ENCODE peak calls at places on chromosomes 4 and X, in nine cellular contexts. One of them, this sample, is unnamed. For H3K27me3, the result is how much of the 10 kb centered on the place peaks cover.

GRCh38 chr4:79576480-79576803 is 168.4 kb upstream of the GK2 start:
- DNase-seq in lung: no peak
- DNase-seq in CD8-positive, alpha-beta memory T cell: no peak
- DNase-seq in CD4-positive, alpha-beta T cell: no peak
- DNase-seq in H9: no peak
- DNase-seq in CD8-positive, alpha-beta T cell: no peak
- DNase-seq in cardiac muscle cell: peak
- DNase-seq in heart right ventricle: no peak
- DNase-seq in brain microvascular endothelial cell: peak
- DNase-seq in this sample: no peak

GRCh38 chrX:129577473-129577872 is 37.4 kb downstream of the OCRL start:
- DNase-seq in heart right ventricle: no peak
- DNase-seq in CD8-positive, alpha-beta memory T cell: no peak
- DNase-seq in brain microvascular endothelial cell: peak
- DNase-seq in H9: no peak
- DNase-seq in CD8-positive, alpha-beta T cell: no peak
- DNase-seq in cardiac muscle cell: no peak
- DNase-seq in CD4-positive, alpha-beta T cell: no peak
- DNase-seq in lung: no peak
- DNase-seq in this sample: no peak

GRCh38 chrX:70454441-70455365 is 10.1 kb downstream of the DLG3 start:
- DNase-seq in brain microvascular endothelial cell: peak
- DNase-seq in heart right ventricle: peak
- DNase-seq in H9: peak
- DNase-seq in CD4-positive, alpha-beta T cell: peak
- DNase-seq in CD8-positive, alpha-beta memory T cell: peak
- DNase-seq in lung: peak
- DNase-seq in cardiac muscle cell: peak
- DNase-seq in CD8-positive, alpha-beta T cell: peak
- DNase-seq in this sample: peak

GRCh38 chrX:114152130-114152529 is 431.8 kb upstream of the HTR2C start:
- DNase-seq in cardiac muscle cell: no peak
- DNase-seq in CD8-positive, alpha-beta T cell: no peak
- DNase-seq in heart right ventricle: no peak
- DNase-seq in brain microvascular endothelial cell: peak
- DNase-seq in lung: no peak
- DNase-seq in CD8-positive, alpha-beta memory T cell: no peak
- DNase-seq in H9: no peak
- DNase-seq in CD4-positive, alpha-beta T cell: no peak
- DNase-seq in this sample: no peak

GRCh38 chr4:40621592-40622512 is 7.8 kb downstream of the RBM47 start:
- DNase-seq in brain microvascular endothelial cell: peak
- DNase-seq in CD4-positive, alpha-beta T cell: no peak
- DNase-seq in heart right ventricle: peak
- DNase-seq in H9: peak
- DNase-seq in CD8-positive, alpha-beta memory T cell: no peak
- DNase-seq in lung: peak
- DNase-seq in CD8-positive, alpha-beta T cell: no peak
- DNase-seq in cardiac muscle cell: no peak
- DNase-seq in this sample: peak

GRCh38 chrX:10986616-10987015 is 124.5 kb upstream of the HCCS start:
- DNase-seq in H9: no peak
- DNase-seq in brain microvascular endothelial cell: no peak
- DNase-seq in CD8-positive, alpha-beta T cell: no peak
- DNase-seq in lung: no peak
- DNase-seq in heart right ventricle: no peak
- DNase-seq in CD8-positive, alpha-beta memory T cell: no peak
- DNase-seq in CD4-positive, alpha-beta T cell: no peak
- DNase-seq in cardiac muscle cell: no peak
- DNase-seq in this sample: no peak

GRCh38 chr4:89316187-89316586 is 8.6 kb upstream of the GPRIN3 start:
- DNase-seq in CD8-positive, alpha-beta T cell: no peak
- DNase-seq in CD8-positive, alpha-beta memory T cell: no peak
- DNase-seq in H9: no peak
- DNase-seq in lung: no peak
- DNase-seq in brain microvascular endothelial cell: no peak
- DNase-seq in cardiac muscle cell: no peak
- DNase-seq in CD4-positive, alpha-beta T cell: no peak
- DNase-seq in heart right ventricle: no peak
- DNase-seq in this sample: no peak

GRCh38 chr4:13980317-13980716 is 352.8 kb upstream of the BOD1L1 start:
- DNase-seq in CD4-positive, alpha-beta T cell: no peak
- DNase-seq in H9: no peak
- DNase-seq in lung: no peak
- DNase-seq in heart right ventricle: no peak
- DNase-seq in CD8-positive, alpha-beta memory T cell: no peak
- DNase-seq in cardiac muscle cell: no peak
- DNase-seq in CD8-positive, alpha-beta T cell: no peak
- DNase-seq in brain microvascular endothelial cell: peak
- DNase-seq in this sample: no peak

GRCh38 chr4:123505457-123506310 is 109.1 kb downstream of the SPRY1 start:
- DNase-seq in CD4-positive, alpha-beta T cell: no peak
- DNase-seq in brain microvascular endothelial cell: peak
- DNase-seq in cardiac muscle cell: peak
- DNase-seq in CD8-positive, alpha-beta T cell: no peak
- DNase-seq in H9: peak
- DNase-seq in heart right ventricle: peak
- DNase-seq in CD8-positive, alpha-beta memory T cell: no peak
- DNase-seq in lung: peak
- DNase-seq in this sample: peak

GRCh38 chrX:103878466-103879151 is 46.6 kb upstream of the RAB9B start:
- DNase-seq in cardiac muscle cell: peak
- DNase-seq in heart right ventricle: no peak
- DNase-seq in lung: no peak
- DNase-seq in CD8-positive, alpha-beta memory T cell: no peak
- DNase-seq in brain microvascular endothelial cell: peak
- DNase-seq in H9: no peak
- DNase-seq in CD8-positive, alpha-beta T cell: no peak
- DNase-seq in CD4-positive, alpha-beta T cell: no peak
- DNase-seq in this sample: no peak

GRCh38 chr4:139917896-139918295 is 236.1 kb downstream of the MAML3 start:
- DNase-seq in H9: no peak
- DNase-seq in brain microvascular endothelial cell: no peak
- DNase-seq in CD4-positive, alpha-beta T cell: no peak
- DNase-seq in CD8-positive, alpha-beta T cell: no peak
- DNase-seq in CD8-positive, alpha-beta memory T cell: no peak
- DNase-seq in cardiac muscle cell: no peak
- DNase-seq in heart right ventricle: no peak
- DNase-seq in lung: no peak
- DNase-seq in this sample: no peak

GRCh38 chr4:13399257-13399656 is 84.9 kb downstream of the RAB28 start:
- DNase-seq in cardiac muscle cell: no peak
- DNase-seq in H9: no peak
- DNase-seq in brain microvascular endothelial cell: no peak
- DNase-seq in heart right ventricle: no peak
- DNase-seq in CD4-positive, alpha-beta T cell: no peak
- DNase-seq in CD8-positive, alpha-beta T cell: no peak
- DNase-seq in lung: no peak
- DNase-seq in CD8-positive, alpha-beta memory T cell: no peak
- DNase-seq in this sample: no peak

GRCh38 chrX:39613997-39614679 is 483.6 kb downstream of the BCOR start:
- DNase-seq in H9: peak
- DNase-seq in brain microvascular endothelial cell: no peak
- DNase-seq in lung: peak
- DNase-seq in CD8-positive, alpha-beta T cell: no peak
- DNase-seq in cardiac muscle cell: no peak
- DNase-seq in CD8-positive, alpha-beta memory T cell: no peak
- DNase-seq in CD4-positive, alpha-beta T cell: peak
- DNase-seq in heart right ventricle: no peak
- DNase-seq in this sample: no peak

DNA sequence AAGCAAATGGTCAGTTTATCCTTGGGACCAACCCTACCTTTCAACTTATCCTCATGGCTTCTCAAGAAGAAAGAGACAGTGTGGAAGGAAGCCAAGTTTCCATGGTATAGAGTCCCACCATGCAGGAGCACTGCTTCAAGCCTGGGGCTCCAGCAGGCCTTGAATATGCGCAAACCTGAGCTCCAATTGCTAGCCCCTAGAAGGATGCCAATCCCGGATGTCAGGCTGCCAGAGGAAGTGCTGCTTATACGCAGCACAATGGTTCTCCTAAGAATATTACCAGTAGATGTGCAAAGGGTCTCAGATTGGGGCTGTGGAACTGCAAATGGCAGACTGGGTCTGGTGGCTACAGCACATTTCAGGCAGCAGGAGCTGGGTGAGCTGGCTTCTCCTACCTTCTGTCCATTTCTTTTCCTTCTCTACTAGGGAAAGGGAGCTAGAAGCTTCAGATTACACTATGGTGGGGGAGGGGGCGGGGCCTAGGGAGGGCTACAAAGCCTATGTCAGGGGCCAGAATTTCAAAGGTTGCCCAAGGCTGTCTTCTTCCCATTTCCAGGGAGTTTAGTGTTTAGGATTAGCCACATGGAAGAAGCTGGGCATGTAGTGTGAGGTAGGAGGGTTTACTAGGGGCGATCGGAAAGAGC is 40.7 kb upstream of the CITED1 start:
- DNase-seq in brain microvascular endothelial cell: no peak
- DNase-seq in lung: no peak
- DNase-seq in cardiac muscle cell: no peak
- DNase-seq in heart right ventricle: no peak
- DNase-seq in CD4-positive, alpha-beta T cell: no peak
- DNase-seq in CD8-positive, alpha-beta T cell: no peak
- DNase-seq in H9: peak
- DNase-seq in CD8-positive, alpha-beta memory T cell: no peak
- DNase-seq in this sample: no peak
- H3K27me3 ChIP-seq in brain microvascular endothelial cell: under half
- H3K27me3 ChIP-seq in lung: under half
- H3K27me3 ChIP-seq in cardiac muscle cell: under half
- H3K27me3 ChIP-seq in heart right ventricle: under half
- H3K27me3 ChIP-seq in CD4-positive, alpha-beta T cell: under half
- H3K27me3 ChIP-seq in CD8-positive, alpha-beta T cell: under half
- H3K27me3 ChIP-seq in H9: under half
- H3K27me3 ChIP-seq in CD8-positive, alpha-beta memory T cell: under half
- H3K27me3 ChIP-seq in this sample: under half

DNA sequence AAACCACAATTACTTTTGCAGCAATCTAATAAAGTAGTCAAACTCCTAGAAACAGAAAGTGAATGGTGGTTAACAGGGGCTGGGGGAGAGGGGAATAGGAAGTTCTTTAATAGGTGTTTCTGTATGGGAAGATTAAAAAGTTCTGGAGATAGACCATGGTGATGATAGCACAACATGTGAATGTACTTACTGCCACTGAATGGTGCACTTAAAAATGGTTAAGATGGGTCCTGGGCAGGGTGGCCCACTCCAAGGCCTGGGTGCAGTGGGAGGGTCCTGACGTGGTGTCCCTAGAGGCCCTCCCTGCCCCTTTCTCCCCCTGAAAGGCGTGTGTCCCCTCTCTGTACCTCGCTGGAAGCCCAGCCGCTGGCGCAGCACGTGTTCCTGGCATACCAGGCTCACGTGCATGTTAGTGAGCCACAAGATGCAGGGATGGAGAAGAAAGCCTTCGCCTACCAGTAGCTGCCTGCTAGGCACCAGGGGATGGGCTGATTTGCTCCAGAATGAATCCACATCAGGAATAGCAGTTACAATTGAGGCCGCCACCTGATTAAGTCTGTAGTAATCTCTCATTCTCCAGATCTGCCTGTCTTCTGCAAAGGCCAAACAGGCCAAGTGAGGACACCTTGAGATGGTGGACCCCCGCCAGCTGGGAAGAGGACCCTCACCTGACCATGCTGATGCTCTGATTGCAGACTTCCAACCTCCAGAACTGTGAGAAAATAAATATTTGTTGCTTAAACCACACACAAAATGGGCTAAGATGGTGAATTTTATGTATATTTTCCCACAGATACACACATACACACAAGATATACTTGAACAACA is 67.5 kb downstream of the COQ2 start:
- DNase-seq in CD4-positive, alpha-beta T cell: no peak
- DNase-seq in CD8-positive, alpha-beta T cell: no peak
- DNase-seq in CD8-positive, alpha-beta memory T cell: no peak
- DNase-seq in brain microvascular endothelial cell: no peak
- DNase-seq in H9: no peak
- DNase-seq in lung: no peak
- DNase-seq in heart right ventricle: no peak
- DNase-seq in cardiac muscle cell: no peak
- DNase-seq in this sample: no peak
- H3K27ac ChIP-seq in CD4-positive, alpha-beta T cell: peak
- H3K27ac ChIP-seq in CD8-positive, alpha-beta T cell: peak
- H3K27ac ChIP-seq in CD8-positive, alpha-beta memory T cell: peak
- H3K27ac ChIP-seq in brain microvascular endothelial cell: no peak
- H3K27ac ChIP-seq in H9: no peak
- H3K27ac ChIP-seq in lung: no peak
- H3K27ac ChIP-seq in heart right ventricle: peak
- H3K27ac ChIP-seq in cardiac muscle cell: no peak
- H3K27ac ChIP-seq in this sample: no peak

GRCh38 chrX:137548261-137548660 is 17.7 kb upstream of the ZIC3 start:
- DNase-seq in heart right ventricle: no peak
- DNase-seq in lung: no peak
- DNase-seq in cardiac muscle cell: no peak
- DNase-seq in CD8-positive, alpha-beta memory T cell: no peak
- DNase-seq in CD8-positive, alpha-beta T cell: no peak
- DNase-seq in CD4-positive, alpha-beta T cell: no peak
- DNase-seq in brain microvascular endothelial cell: no peak
- DNase-seq in H9: peak
- DNase-seq in this sample: no peak

GRCh38 chrX:137549073-137549472 is 16.9 kb upstream of the ZIC3 start:
- DNase-seq in H9: peak
- DNase-seq in brain microvascular endothelial cell: no peak
- DNase-seq in CD8-positive, alpha-beta T cell: no peak
- DNase-seq in cardiac muscle cell: no peak
- DNase-seq in CD8-positive, alpha-beta memory T cell: no peak
- DNase-seq in heart right ventricle: no peak
- DNase-seq in lung: no peak
- DNase-seq in CD4-positive, alpha-beta T cell: no peak
- DNase-seq in this sample: no peak

GRCh38 chrX:137547291-137547690 is 18.6 kb upstream of the ZIC3 start:
- DNase-seq in lung: no peak
- DNase-seq in CD4-positive, alpha-beta T cell: no peak
- DNase-seq in heart right ventricle: no peak
- DNase-seq in cardiac muscle cell: peak
- DNase-seq in CD8-positive, alpha-beta T cell: no peak
- DNase-seq in CD8-positive, alpha-beta memory T cell: no peak
- DNase-seq in brain microvascular endothelial cell: no peak
- DNase-seq in H9: peak
- DNase-seq in this sample: no peak

GRCh38 chrX:137549846-137550534 is 15.9 kb upstream of the ZIC3 start:
- DNase-seq in lung: no peak
- DNase-seq in brain microvascular endothelial cell: no peak
- DNase-seq in CD8-positive, alpha-beta memory T cell: no peak
- DNase-seq in H9: peak
- DNase-seq in CD4-positive, alpha-beta T cell: no peak
- DNase-seq in heart right ventricle: no peak
- DNase-seq in CD8-positive, alpha-beta T cell: no peak
- DNase-seq in cardiac muscle cell: no peak
- DNase-seq in this sample: no peak

GRCh38 chrX:137545711-137546651 is 19.9 kb upstream of the ZIC3 start:
- DNase-seq in CD8-positive, alpha-beta memory T cell: no peak
- DNase-seq in CD8-positive, alpha-beta T cell: no peak
- DNase-seq in H9: peak
- DNase-seq in lung: no peak
- DNase-seq in CD4-positive, alpha-beta T cell: no peak
- DNase-seq in cardiac muscle cell: no peak
- DNase-seq in heart right ventricle: no peak
- DNase-seq in brain microvascular endothelial cell: no peak
- DNase-seq in this sample: no peak
- H3K27me3 ChIP-seq in CD8-positive, alpha-beta memory T cell: under half
- H3K27me3 ChIP-seq in CD8-positive, alpha-beta T cell: under half
- H3K27me3 ChIP-seq in H9: half or more
- H3K27me3 ChIP-seq in lung: under half
- H3K27me3 ChIP-seq in CD4-positive, alpha-beta T cell: under half
- H3K27me3 ChIP-seq in cardiac muscle cell: half or more
- H3K27me3 ChIP-seq in heart right ventricle: under half
- H3K27me3 ChIP-seq in brain microvascular endothelial cell: under half
- H3K27me3 ChIP-seq in this sample: under half

GRCh38 chrX:74911494-74911893 is 13.8 kb downstream of the NEXMIF start:
- DNase-seq in CD4-positive, alpha-beta T cell: no peak
- DNase-seq in cardiac muscle cell: no peak
- DNase-seq in lung: no peak
- DNase-seq in CD8-positive, alpha-beta memory T cell: no peak
- DNase-seq in H9: no peak
- DNase-seq in brain microvascular endothelial cell: no peak
- DNase-seq in CD8-positive, alpha-beta T cell: no peak
- DNase-seq in heart right ventricle: no peak
- DNase-seq in this sample: no peak
- H3K27ac ChIP-seq in CD4-positive, alpha-beta T cell: no peak
- H3K27ac ChIP-seq in cardiac muscle cell: no peak
- H3K27ac ChIP-seq in lung: no peak
- H3K27ac ChIP-seq in CD8-positive, alpha-beta memory T cell: no peak
- H3K27ac ChIP-seq in H9: no peak
- H3K27ac ChIP-seq in brain microvascular endothelial cell: no peak
- H3K27ac ChIP-seq in CD8-positive, alpha-beta T cell: no peak
- H3K27ac ChIP-seq in heart right ventricle: no peak
- H3K27ac ChIP-seq in this sample: no peak

This sample was measured in thyroid gland.